ENCODE peak calls at places on chromosomes 5 and 9, in six cellular contexts. Y is cardiac muscle cell, N is AG10803, U is NCI-H2029, W is T-helper 9 cell, S is caudate nucleus. E is an unnamed sample.

GRCh38 chr5:146076028-146076427 is 29.3 kb downstream of the PLAC8L1 start:
- DNase-seq in Y (no peak), N (no peak), U (peak), W (no peak), S (no peak), E (no peak)

GRCh38 chr5:15500326-15500958 is 462 bp downstream of the FBXL7 start:
- DNase-seq in Y (peak), N (peak), U (no peak), W (no peak), S (peak), E (peak)

GRCh38 chr5:67166460-67166871 is 30.1 kb downstream of the CD180 start:
- DNase-seq in Y (no peak), N (no peak), U (no peak), W (peak), S (no peak), E (no peak)

GRCh38 chr9:86944974-86945867 is 2.1 kb downstream of the GAS1 start:
- DNase-seq in Y (peak), N (peak), U (no peak), W (no peak), S (no peak), E (no peak)

GRCh38 chr5:165035520-165035919 is 1530.1 kb downstream of the MAT2B start:
- DNase-seq in Y (no peak), N (no peak), U (no peak), W (no peak), S (no peak), E (no peak)

GRCh38 chr9:124040186-124040920 is 28.8 kb downstream of the LHX2 start:
- DNase-seq in Y (no peak), N (peak), U (no peak), W (no peak), S (no peak), E (no peak)

GRCh38 chr9:31542384-31543055 is 841.9 kb upstream of the ACO1 start:
- DNase-seq in Y (peak), N (no peak), U (no peak), W (peak), S (no peak), E (peak)

GRCh38 chr5:160460377-160461049 is 38.9 kb downstream of the PTTG1 start:
- DNase-seq in Y (no peak), N (peak), U (no peak), W (no peak), S (no peak), E (no peak)

GRCh38 chr9:98208635-98209034 is 16.2 kb upstream of the CORO2A start:
- DNase-seq in Y (no peak), N (no peak), U (no peak), W (no peak), S (no peak), E (no peak)

GRCh38 chr9:127612993-127613954 is 1.2 kb downstream of the STXBP1 start:
- DNase-seq in Y (peak), N (peak), U (no peak), W (peak), S (peak), E (peak)

GRCh38 chr5:159788835-159789331 is 127.4 kb upstream of the ADRA1B start:
- DNase-seq in Y (no peak), N (no peak), U (no peak), W (no peak), S (no peak), E (no peak)

GRCh38 chr5:109479260-109479860 is 69.6 kb upstream of the PJA2 start:
- DNase-seq in Y (peak), N (peak), U (peak), W (no peak), S (no peak), E (no peak)

GRCh38 chr5:24401767-24402166 is 243.0 kb downstream of the CDH10 start:
- DNase-seq in Y (no peak), N (no peak), U (no peak), W (no peak), S (no peak), E (no peak)

GRCh38 chr5:157049605-157050004 is 9.3 kb downstream of the HAVCR1 start:
- DNase-seq in Y (no peak), N (peak), U (no peak), W (no peak), S (no peak), E (no peak)

GRCh38 chr9:137454145-137454505 is 5.0 kb downstream of the NSMF start:
- DNase-seq in Y (peak), N (no peak), U (no peak), W (no peak), S (no peak), E (peak)

GRCh38 chr5:51382759-51383493 is at the start of gene ISL1:
- DNase-seq in Y (peak), N (peak), U (peak), W (no peak), S (no peak), E (peak)

GRCh38 chr5:39370555-39371366 is 6.5 kb upstream of the C9 start:
- DNase-seq in Y (no peak), N (no peak), U (no peak), W (no peak), S (no peak), E (no peak)

GRCh38 chr5:151146003-151146524 is 11.5 kb downstream of the ANXA6 start:
- DNase-seq in Y (no peak), N (no peak), U (no peak), W (no peak), S (no peak), E (no peak)

GRCh38 chr5:173794901-173795416 is 93.2 kb upstream of the CPEB4 start:
- DNase-seq in Y (no peak), N (no peak), U (no peak), W (no peak), S (no peak), E (no peak)